ENCODE peak calls at places on chromosomes 6 and 20, in five cellular contexts. Y is NCI-H1930; D is stimulated activated CD8-positive, alpha-beta memory T cell treated with anti-CD3 and anti-CD28 coated beads, Interleukin-2, amount 100 ng/mL, for 1 hour; B is OCI-LY7; X is fibroblast of pulmonary artery. I is an unnamed sample.

GRCh38 chr6:90584636-90585255 is 2.1 kb downstream of the MAP3K7 start:
- DNase-seq in Y (no peak), D (no peak), B (peak), X (peak), I (no peak)

GRCh38 chr20:54254596-54254995 is 46.7 kb downstream of the PFDN4 start:
- DNase-seq in Y (no peak), D (no peak), B (no peak), X (peak), I (no peak)

GRCh38 chr6:21375717-21376116 is 217.8 kb upstream of the SOX4 start:
- DNase-seq in Y (no peak), D (no peak), B (no peak), X (no peak), I (no peak)

GRCh38 chr20:437787-438486 is 24.4 kb downstream of the TBC1D20 start:
- DNase-seq in Y (no peak), D (no peak), B (peak), X (no peak), I (no peak)

GRCh38 chr6:166598441-166599138 is 12.1 kb upstream of the RAMACL start:
- DNase-seq in Y (no peak), D (no peak), B (no peak), X (peak), I (no peak)

GRCh38 chr6:26411751-26412150 is 9.7 kb downstream of the BTN3A1 start:
- DNase-seq in Y (no peak), D (no peak), B (no peak), X (no peak), I (no peak)

GRCh38 chr6:114216789-114217467 is 125.9 kb downstream of the HS3ST5 start:
- DNase-seq in Y (no peak), D (no peak), B (no peak), X (no peak), I (no peak)

GRCh38 chr20:60365063-60365640 is 406.9 kb downstream of the CDH26 start:
- DNase-seq in Y (no peak), D (no peak), B (peak), X (no peak), I (peak)

GRCh38 chr6:112179631-112180030 is 74.7 kb downstream of the LAMA4 start:
- DNase-seq in Y (no peak), D (no peak), B (no peak), X (no peak), I (no peak)

GRCh38 chr20:58891686-58892125 is 39.2 kb downstream of the GNAS start:
- DNase-seq in Y (no peak), D (no peak), B (peak), X (peak), I (peak)

GRCh38 chr6:166786704-166787293 is 159.7 kb upstream of the RPS6KA2 start:
- DNase-seq in Y (peak), D (no peak), B (peak), X (peak), I (peak)

GRCh38 chr20:54167909-54168872 is 5.6 kb downstream of the CYP24A1 start:
- DNase-seq in Y (no peak), D (no peak), B (no peak), X (peak), I (no peak)

GRCh38 chr6:36779227-36779626 is 60.0 kb downstream of the CPNE5 start:
- DNase-seq in Y (no peak), D (no peak), B (no peak), X (no peak), I (no peak)

GRCh38 chr6:17450825-17451224 is 57.4 kb downstream of the CAP2 start:
- DNase-seq in Y (no peak), D (no peak), B (no peak), X (no peak), I (no peak)